ENCODE peak calls at places on chromosomes 5 and 9, in nine cellular contexts. One of them, this sample, is unnamed.

GRCh38 chr9:93267681-93268505 is 84.0 kb downstream of the WNK2 start:
- DNase-seq in PC-3: no peak
- DNase-seq in mammary epithelial cell: no peak
- DNase-seq in PC-9: no peak
- DNase-seq in astrocyte: no peak
- DNase-seq in fibroblast of lung: no peak
- DNase-seq in GM23338: no peak
- DNase-seq in neural progenitor cell: no peak
- DNase-seq in GM23248: no peak
- DNase-seq in this sample: no peak

GRCh38 chr9:137311171-137311970 is 9.3 kb upstream of the NRARP start:
- DNase-seq in PC-3: peak
- DNase-seq in mammary epithelial cell: peak
- DNase-seq in PC-9: peak
- DNase-seq in astrocyte: peak
- DNase-seq in fibroblast of lung: no peak
- DNase-seq in GM23338: no peak
- DNase-seq in neural progenitor cell: peak
- DNase-seq in GM23248: peak
- DNase-seq in this sample: no peak

GRCh38 chr9:2655411-2655901 is 33.9 kb downstream of the VLDLR start:
- DNase-seq in PC-3: peak
- DNase-seq in mammary epithelial cell: peak
- DNase-seq in PC-9: peak
- DNase-seq in astrocyte: peak
- DNase-seq in fibroblast of lung: peak
- DNase-seq in GM23338: no peak
- DNase-seq in neural progenitor cell: no peak
- DNase-seq in GM23248: peak
- DNase-seq in this sample: no peak

GRCh38 chr9:116471093-116471906 is 215.8 kb upstream of the TRIM32 start:
- DNase-seq in PC-3: no peak
- DNase-seq in mammary epithelial cell: no peak
- DNase-seq in PC-9: no peak
- DNase-seq in astrocyte: peak
- DNase-seq in fibroblast of lung: peak
- DNase-seq in GM23338: peak
- DNase-seq in neural progenitor cell: peak
- DNase-seq in GM23248: peak
- DNase-seq in this sample: peak

GRCh38 chr5:180399931-180400330 is 46.8 kb upstream of the GFPT2 start:
- DNase-seq in PC-3: no peak
- DNase-seq in mammary epithelial cell: no peak
- DNase-seq in PC-9: no peak
- DNase-seq in astrocyte: no peak
- DNase-seq in fibroblast of lung: no peak
- DNase-seq in GM23338: no peak
- DNase-seq in neural progenitor cell: no peak
- DNase-seq in GM23248: no peak
- DNase-seq in this sample: no peak

GRCh38 chr9:78131969-78132687 is 100.5 kb upstream of the GNAQ start:
- DNase-seq in PC-3: peak
- DNase-seq in mammary epithelial cell: peak
- DNase-seq in PC-9: no peak
- DNase-seq in astrocyte: peak
- DNase-seq in fibroblast of lung: no peak
- DNase-seq in GM23338: no peak
- DNase-seq in neural progenitor cell: no peak
- DNase-seq in GM23248: peak
- DNase-seq in this sample: no peak

GRCh38 chr5:137395011-137395755 is 103.9 kb downstream of the SPOCK1 start:
- DNase-seq in PC-3: peak
- DNase-seq in mammary epithelial cell: peak
- DNase-seq in PC-9: peak
- DNase-seq in astrocyte: peak
- DNase-seq in fibroblast of lung: no peak
- DNase-seq in GM23338: no peak
- DNase-seq in neural progenitor cell: no peak
- DNase-seq in GM23248: peak
- DNase-seq in this sample: no peak

GRCh38 chr9:132507670-132508469 is 74.5 kb upstream of the BARHL1 start:
- DNase-seq in PC-3: peak
- DNase-seq in mammary epithelial cell: peak
- DNase-seq in PC-9: peak
- DNase-seq in astrocyte: peak
- DNase-seq in fibroblast of lung: peak
- DNase-seq in GM23338: peak
- DNase-seq in neural progenitor cell: peak
- DNase-seq in GM23248: peak
- DNase-seq in this sample: peak

GRCh38 chr9:107141967-107142366 is 141.1 kb upstream of the RAD23B start:
- DNase-seq in PC-3: peak
- DNase-seq in mammary epithelial cell: no peak
- DNase-seq in PC-9: no peak
- DNase-seq in astrocyte: no peak
- DNase-seq in fibroblast of lung: peak
- DNase-seq in GM23338: peak
- DNase-seq in neural progenitor cell: no peak
- DNase-seq in GM23248: peak
- DNase-seq in this sample: no peak

GRCh38 chr5:56012281-56012963 is 17.7 kb upstream of the IL6ST start:
- DNase-seq in PC-3: peak
- DNase-seq in mammary epithelial cell: peak
- DNase-seq in PC-9: no peak
- DNase-seq in astrocyte: peak
- DNase-seq in fibroblast of lung: no peak
- DNase-seq in GM23338: no peak
- DNase-seq in neural progenitor cell: no peak
- DNase-seq in GM23248: peak
- DNase-seq in this sample: no peak

GRCh38 chr9:35828716-35829083 is at the start of gene FAM221B:
- DNase-seq in PC-3: no peak
- DNase-seq in mammary epithelial cell: no peak
- DNase-seq in PC-9: no peak
- DNase-seq in astrocyte: no peak
- DNase-seq in fibroblast of lung: no peak
- DNase-seq in GM23338: peak
- DNase-seq in neural progenitor cell: peak
- DNase-seq in GM23248: peak
- DNase-seq in this sample: no peak

GRCh38 chr5:120368923-120369715 is 95.0 kb upstream of the PRR16 start:
- DNase-seq in PC-3: peak
- DNase-seq in mammary epithelial cell: peak
- DNase-seq in PC-9: peak
- DNase-seq in astrocyte: no peak
- DNase-seq in fibroblast of lung: no peak
- DNase-seq in GM23338: no peak
- DNase-seq in neural progenitor cell: no peak
- DNase-seq in GM23248: no peak
- DNase-seq in this sample: no peak

GRCh38 chr9:110261631-110262030 is 5.3 kb upstream of the TXN start:
- DNase-seq in PC-3: no peak
- DNase-seq in mammary epithelial cell: no peak
- DNase-seq in PC-9: no peak
- DNase-seq in astrocyte: no peak
- DNase-seq in fibroblast of lung: peak
- DNase-seq in GM23338: no peak
- DNase-seq in neural progenitor cell: no peak
- DNase-seq in GM23248: peak
- DNase-seq in this sample: no peak

GRCh38 chr5:147963948-147964693 is 57.8 kb upstream of the C5orf46 start:
- DNase-seq in PC-3: no peak
- DNase-seq in mammary epithelial cell: peak
- DNase-seq in PC-9: no peak
- DNase-seq in astrocyte: no peak
- DNase-seq in fibroblast of lung: no peak
- DNase-seq in GM23338: no peak
- DNase-seq in neural progenitor cell: no peak
- DNase-seq in GM23248: no peak
- DNase-seq in this sample: no peak

GRCh38 chr5:113902917-113903681 is 389.6 kb downstream of the YTHDC2 start:
- DNase-seq in PC-3: no peak
- DNase-seq in mammary epithelial cell: no peak
- DNase-seq in PC-9: no peak
- DNase-seq in astrocyte: no peak
- DNase-seq in fibroblast of lung: no peak
- DNase-seq in GM23338: no peak
- DNase-seq in neural progenitor cell: no peak
- DNase-seq in GM23248: no peak
- DNase-seq in this sample: no peak

GRCh38 chr9:37053684-37054512 is 19.8 kb upstream of the PAX5 start:
- DNase-seq in PC-3: no peak
- DNase-seq in mammary epithelial cell: no peak
- DNase-seq in PC-9: no peak
- DNase-seq in astrocyte: no peak
- DNase-seq in fibroblast of lung: no peak
- DNase-seq in GM23338: peak
- DNase-seq in neural progenitor cell: peak
- DNase-seq in GM23248: no peak
- DNase-seq in this sample: no peak
- TF ChIP-seq EZH2 in PC-3: no peak
- TF ChIP-seq EZH2 in mammary epithelial cell: no peak
- TF ChIP-seq EZH2 in PC-9: no peak
- TF ChIP-seq EZH2 in astrocyte: no peak
- TF ChIP-seq EZH2 in fibroblast of lung: no peak
- TF ChIP-seq EZH2 in GM23338: no peak
- TF ChIP-seq EZH2 in neural progenitor cell: no peak
- TF ChIP-seq EZH2 in GM23248: no peak
- TF ChIP-seq EZH2 in this sample: no peak

DNA sequence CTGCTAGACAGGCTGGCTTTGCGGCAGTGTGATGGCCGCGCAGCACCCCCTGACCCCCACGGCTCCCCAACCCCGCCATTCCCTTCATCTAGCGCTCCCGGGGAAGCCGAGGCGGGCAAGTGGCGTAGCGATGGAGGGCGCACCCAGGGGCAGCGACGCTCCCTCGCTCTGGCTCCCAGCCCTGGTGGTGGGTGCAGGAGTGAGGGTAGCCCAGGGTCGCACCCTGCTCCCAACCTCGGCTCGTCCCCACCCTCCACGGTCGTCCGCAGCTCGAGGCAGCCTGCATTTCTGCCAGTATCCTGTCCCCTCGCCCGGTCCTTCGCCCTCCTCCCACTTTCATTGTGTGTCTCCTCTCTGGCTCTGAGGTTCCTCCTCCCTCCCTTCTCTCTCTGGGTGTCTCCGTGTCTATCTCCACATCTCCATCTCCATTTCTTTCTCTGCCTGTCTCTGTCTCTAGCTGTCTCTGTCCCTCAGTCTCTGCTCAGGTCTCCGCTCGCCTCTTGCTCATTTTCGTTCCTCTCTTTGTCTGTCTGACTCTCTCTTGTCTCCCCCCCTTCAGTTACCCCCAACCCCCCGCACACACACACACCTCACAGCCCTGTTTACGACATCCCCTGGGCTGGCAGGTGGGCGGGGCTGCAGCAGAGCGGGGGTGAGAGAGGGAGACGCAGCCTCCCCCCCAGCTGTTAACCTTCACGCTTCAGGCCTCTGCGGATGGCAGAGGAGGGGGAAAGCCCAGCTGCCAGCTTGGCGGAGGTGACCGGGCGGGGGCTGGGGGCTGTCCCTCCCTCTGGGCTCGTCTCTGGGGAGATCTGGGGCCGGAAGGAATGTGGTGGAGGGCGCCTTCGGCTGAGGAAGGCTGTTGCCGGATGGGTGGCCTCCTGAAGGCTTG is 48.7 kb upstream of the PSD2 start:
- DNase-seq in PC-3: no peak
- DNase-seq in mammary epithelial cell: no peak
- DNase-seq in PC-9: no peak
- DNase-seq in astrocyte: peak
- DNase-seq in fibroblast of lung: no peak
- DNase-seq in GM23338: peak
- DNase-seq in neural progenitor cell: no peak
- DNase-seq in GM23248: peak
- DNase-seq in this sample: no peak
- TF ChIP-seq EZH2 in PC-3: no peak
- TF ChIP-seq EZH2 in mammary epithelial cell: no peak
- TF ChIP-seq EZH2 in PC-9: no peak
- TF ChIP-seq EZH2 in astrocyte: no peak
- TF ChIP-seq EZH2 in fibroblast of lung: peak
- TF ChIP-seq EZH2 in GM23338: no peak
- TF ChIP-seq EZH2 in neural progenitor cell: peak
- TF ChIP-seq EZH2 in GM23248: no peak
- TF ChIP-seq EZH2 in this sample: no peak

GRCh38 chr5:53481887-53482716 is 1.7 kb downstream of the FST start:
- DNase-seq in PC-3: no peak
- DNase-seq in mammary epithelial cell: peak
- DNase-seq in PC-9: peak
- DNase-seq in astrocyte: peak
- DNase-seq in fibroblast of lung: peak
- DNase-seq in GM23338: peak
- DNase-seq in neural progenitor cell: peak
- DNase-seq in GM23248: peak
- DNase-seq in this sample: no peak
- TF ChIP-seq EZH2 in PC-3: no peak
- TF ChIP-seq EZH2 in mammary epithelial cell: no peak
- TF ChIP-seq EZH2 in PC-9: no peak
- TF ChIP-seq EZH2 in astrocyte: no peak
- TF ChIP-seq EZH2 in fibroblast of lung: no peak
- TF ChIP-seq EZH2 in GM23338: no peak
- TF ChIP-seq EZH2 in neural progenitor cell: no peak
- TF ChIP-seq EZH2 in GM23248: no peak
- TF ChIP-seq EZH2 in this sample: no peak

GRCh38 chr5:80961376-80962281 is 1.5 kb downstream of the RASGRF2 start:
- DNase-seq in PC-3: no peak
- DNase-seq in mammary epithelial cell: no peak
- DNase-seq in PC-9: no peak
- DNase-seq in astrocyte: peak
- DNase-seq in fibroblast of lung: peak
- DNase-seq in GM23338: no peak
- DNase-seq in neural progenitor cell: peak
- DNase-seq in GM23248: no peak
- DNase-seq in this sample: no peak
- TF ChIP-seq EZH2 in PC-3: no peak
- TF ChIP-seq EZH2 in mammary epithelial cell: no peak
- TF ChIP-seq EZH2 in PC-9: no peak
- TF ChIP-seq EZH2 in astrocyte: no peak
- TF ChIP-seq EZH2 in fibroblast of lung: no peak
- TF ChIP-seq EZH2 in GM23338: peak
- TF ChIP-seq EZH2 in neural progenitor cell: peak
- TF ChIP-seq EZH2 in GM23248: peak
- TF ChIP-seq EZH2 in this sample: no peak